ENCODE peak calls at places on chromosomes 2 and 18, in nine cellular contexts. One of them, this sample, is unnamed.

GRCh38 chr18:11808001-11808855 is 43.0 kb upstream of the CHMP1B start:
- DNase-seq in gastrocnemius medialis: no peak
- DNase-seq in Peyer's patch: no peak
- DNase-seq in heart right ventricle: no peak
- DNase-seq in foreskin keratinocyte: peak
- DNase-seq in H9: peak
- DNase-seq in A549: peak
- DNase-seq in astrocyte: peak
- DNase-seq in breast epithelium: no peak
- DNase-seq in this sample: no peak

GRCh38 chr2:145764631-145765030 is 1244.7 kb upstream of the ZEB2 start:
- DNase-seq in gastrocnemius medialis: peak
- DNase-seq in Peyer's patch: no peak
- DNase-seq in heart right ventricle: peak
- DNase-seq in foreskin keratinocyte: no peak
- DNase-seq in H9: no peak
- DNase-seq in A549: no peak
- DNase-seq in astrocyte: no peak
- DNase-seq in breast epithelium: no peak
- DNase-seq in this sample: no peak

GRCh38 chr18:22057908-22058527 is 111.4 kb upstream of the GATA6 start:
- DNase-seq in gastrocnemius medialis: no peak
- DNase-seq in Peyer's patch: no peak
- DNase-seq in heart right ventricle: no peak
- DNase-seq in foreskin keratinocyte: no peak
- DNase-seq in H9: no peak
- DNase-seq in A549: no peak
- DNase-seq in astrocyte: peak
- DNase-seq in breast epithelium: no peak
- DNase-seq in this sample: peak

GRCh38 chr2:151153601-151154000 is 108.1 kb downstream of the RBM43 start:
- DNase-seq in gastrocnemius medialis: no peak
- DNase-seq in Peyer's patch: no peak
- DNase-seq in heart right ventricle: no peak
- DNase-seq in foreskin keratinocyte: peak
- DNase-seq in H9: no peak
- DNase-seq in A549: no peak
- DNase-seq in astrocyte: peak
- DNase-seq in breast epithelium: no peak
- DNase-seq in this sample: no peak

GRCh38 chr2:239858179-239858578 is 167.0 kb downstream of the NDUFA10 start:
- DNase-seq in gastrocnemius medialis: no peak
- DNase-seq in Peyer's patch: no peak
- DNase-seq in heart right ventricle: no peak
- DNase-seq in foreskin keratinocyte: no peak
- DNase-seq in H9: no peak
- DNase-seq in A549: no peak
- DNase-seq in astrocyte: no peak
- DNase-seq in breast epithelium: no peak
- DNase-seq in this sample: no peak

GRCh38 chr2:48292429-48292828 is 237.5 kb upstream of the STON1 start:
- DNase-seq in gastrocnemius medialis: no peak
- DNase-seq in Peyer's patch: no peak
- DNase-seq in heart right ventricle: no peak
- DNase-seq in foreskin keratinocyte: no peak
- DNase-seq in H9: no peak
- DNase-seq in A549: no peak
- DNase-seq in astrocyte: no peak
- DNase-seq in breast epithelium: no peak
- DNase-seq in this sample: no peak

GRCh38 chr2:108612514-108613183 is 78.4 kb downstream of the LIMS1 start:
- DNase-seq in gastrocnemius medialis: no peak
- DNase-seq in Peyer's patch: no peak
- DNase-seq in heart right ventricle: no peak
- DNase-seq in foreskin keratinocyte: peak
- DNase-seq in H9: no peak
- DNase-seq in A549: no peak
- DNase-seq in astrocyte: no peak
- DNase-seq in breast epithelium: no peak
- DNase-seq in this sample: peak

GRCh38 chr2:147232225-147232669 is 612.6 kb upstream of the ACVR2A start:
- DNase-seq in gastrocnemius medialis: peak
- DNase-seq in Peyer's patch: no peak
- DNase-seq in heart right ventricle: no peak
- DNase-seq in foreskin keratinocyte: no peak
- DNase-seq in H9: no peak
- DNase-seq in A549: no peak
- DNase-seq in astrocyte: no peak
- DNase-seq in breast epithelium: no peak
- DNase-seq in this sample: no peak

GRCh38 chr2:85179541-85179940 is 46.3 kb downstream of the TCF7L1 start:
- DNase-seq in gastrocnemius medialis: no peak
- DNase-seq in Peyer's patch: peak
- DNase-seq in heart right ventricle: no peak
- DNase-seq in foreskin keratinocyte: no peak
- DNase-seq in H9: no peak
- DNase-seq in A549: no peak
- DNase-seq in astrocyte: no peak
- DNase-seq in breast epithelium: no peak
- DNase-seq in this sample: no peak

GRCh38 chr2:85180322-85181092 is 47.3 kb downstream of the TCF7L1 start:
- DNase-seq in gastrocnemius medialis: no peak
- DNase-seq in Peyer's patch: peak
- DNase-seq in heart right ventricle: no peak
- DNase-seq in foreskin keratinocyte: no peak
- DNase-seq in H9: no peak
- DNase-seq in A549: no peak
- DNase-seq in astrocyte: no peak
- DNase-seq in breast epithelium: no peak
- DNase-seq in this sample: no peak

GRCh38 chr2:85181844-85182456 is 48.8 kb downstream of the TCF7L1 start:
- DNase-seq in gastrocnemius medialis: no peak
- DNase-seq in Peyer's patch: peak
- DNase-seq in heart right ventricle: no peak
- DNase-seq in foreskin keratinocyte: no peak
- DNase-seq in H9: no peak
- DNase-seq in A549: no peak
- DNase-seq in astrocyte: no peak
- DNase-seq in breast epithelium: no peak
- DNase-seq in this sample: no peak

GRCh38 chr2:85183078-85183477 is 49.9 kb downstream of the TCF7L1 start:
- DNase-seq in gastrocnemius medialis: no peak
- DNase-seq in Peyer's patch: no peak
- DNase-seq in heart right ventricle: no peak
- DNase-seq in foreskin keratinocyte: no peak
- DNase-seq in H9: no peak
- DNase-seq in A549: no peak
- DNase-seq in astrocyte: no peak
- DNase-seq in breast epithelium: no peak
- DNase-seq in this sample: no peak

DNA sequence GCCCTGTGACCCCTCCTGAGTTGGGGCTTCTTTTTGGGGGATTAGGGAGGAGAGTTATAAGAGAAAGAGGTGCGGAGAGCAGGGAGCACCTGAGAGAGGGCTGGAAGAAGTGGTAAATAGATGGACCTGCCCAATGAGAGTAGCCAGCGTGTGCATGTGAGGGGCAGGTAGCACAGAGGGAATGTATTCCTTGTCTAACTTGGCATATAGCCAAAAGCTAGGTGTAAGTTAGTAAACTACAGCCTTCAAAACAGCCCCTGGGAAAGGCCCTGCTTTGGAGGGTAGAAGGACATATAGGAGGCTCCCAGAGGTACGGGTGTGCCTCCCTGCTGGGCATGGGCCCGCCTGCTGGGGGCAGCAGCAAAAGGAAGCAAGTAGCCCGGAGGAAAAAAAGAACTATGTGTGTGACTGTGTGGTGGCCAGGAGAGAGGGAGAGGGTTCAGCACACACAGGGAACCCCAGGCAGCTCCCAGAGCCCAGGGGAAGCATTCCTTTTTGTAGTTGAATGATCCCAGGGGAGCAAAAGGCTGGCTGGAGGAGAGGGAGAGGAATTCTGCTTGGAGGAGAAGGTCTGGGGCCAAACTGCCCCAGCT is 48.0 kb downstream of the TCF7L1 start:
- DNase-seq in gastrocnemius medialis: no peak
- DNase-seq in Peyer's patch: peak
- DNase-seq in heart right ventricle: no peak
- DNase-seq in foreskin keratinocyte: no peak
- DNase-seq in H9: no peak
- DNase-seq in A549: no peak
- DNase-seq in astrocyte: no peak
- DNase-seq in breast epithelium: no peak
- DNase-seq in this sample: no peak
- TF ChIP-seq CTCF in gastrocnemius medialis: peak
- TF ChIP-seq CTCF in Peyer's patch: no peak
- TF ChIP-seq CTCF in heart right ventricle: peak
- TF ChIP-seq CTCF in foreskin keratinocyte: peak
- TF ChIP-seq CTCF in H9: peak
- TF ChIP-seq CTCF in A549: no peak
- TF ChIP-seq CTCF in astrocyte: no peak
- TF ChIP-seq CTCF in breast epithelium: no peak
- TF ChIP-seq CTCF in this sample: no peak

DNA sequence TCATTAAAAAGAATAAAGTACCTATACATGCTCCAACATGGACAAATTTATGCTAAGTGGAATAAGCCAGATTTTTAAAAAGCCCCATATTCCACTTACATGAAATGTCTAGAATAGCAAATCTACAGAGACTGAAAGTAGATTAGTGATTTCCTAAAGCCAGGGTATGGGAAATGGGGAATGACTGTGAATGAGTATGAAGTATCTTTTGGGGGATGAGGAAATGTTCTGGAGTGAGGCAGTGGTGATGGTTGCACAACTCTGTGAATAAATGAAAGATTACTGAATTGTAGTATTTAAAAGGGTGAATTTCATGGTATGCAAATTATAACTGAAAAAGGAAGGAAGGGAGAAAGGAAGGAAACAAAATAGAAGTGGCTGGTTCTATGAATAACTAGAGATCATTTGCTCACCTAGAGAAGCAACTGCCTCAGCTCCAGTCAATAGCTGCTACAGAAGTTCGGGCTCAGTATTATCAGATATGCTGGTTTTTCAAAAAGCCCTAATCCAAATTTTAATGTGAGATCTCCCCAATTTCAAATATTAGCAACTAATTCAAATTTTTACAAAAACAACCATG is 39.3 kb downstream of the MAP3K2 start:
- DNase-seq in gastrocnemius medialis: no peak
- DNase-seq in Peyer's patch: no peak
- DNase-seq in heart right ventricle: no peak
- DNase-seq in foreskin keratinocyte: no peak
- DNase-seq in H9: no peak
- DNase-seq in A549: no peak
- DNase-seq in astrocyte: no peak
- DNase-seq in breast epithelium: no peak
- DNase-seq in this sample: no peak
- H3K27ac ChIP-seq in gastrocnemius medialis: no peak
- H3K27ac ChIP-seq in Peyer's patch: no peak
- H3K27ac ChIP-seq in heart right ventricle: no peak
- H3K27ac ChIP-seq in foreskin keratinocyte: no peak
- H3K27ac ChIP-seq in H9: no peak
- H3K27ac ChIP-seq in A549: no peak
- H3K27ac ChIP-seq in astrocyte: no peak
- H3K27ac ChIP-seq in breast epithelium: no peak
- H3K27ac ChIP-seq in this sample: no peak

DNA sequence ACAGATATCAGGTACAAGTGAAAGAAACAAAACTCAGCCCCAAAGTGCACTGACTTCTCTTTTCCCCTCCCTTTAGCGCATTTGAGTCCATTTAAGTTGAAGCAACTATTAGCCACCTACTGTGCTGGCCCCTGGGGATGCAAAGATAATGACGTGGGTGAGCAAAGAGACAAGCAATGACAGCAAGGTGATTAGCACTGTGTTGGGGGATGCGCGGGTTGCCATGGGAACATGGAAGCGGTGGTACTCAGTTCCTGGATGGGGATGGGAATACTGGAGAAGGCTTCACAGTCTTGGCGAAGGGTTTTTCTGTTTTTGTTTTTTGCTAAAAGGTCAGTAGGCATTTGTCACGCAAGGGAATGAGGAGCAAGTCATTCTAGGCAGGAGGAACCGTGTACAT is 205.8 kb downstream of the LDLRAD4 start:
- DNase-seq in gastrocnemius medialis: no peak
- DNase-seq in Peyer's patch: no peak
- DNase-seq in heart right ventricle: no peak
- DNase-seq in foreskin keratinocyte: no peak
- DNase-seq in H9: no peak
- DNase-seq in A549: no peak
- DNase-seq in astrocyte: no peak
- DNase-seq in breast epithelium: no peak
- DNase-seq in this sample: no peak
- TF ChIP-seq CTCF in gastrocnemius medialis: no peak
- TF ChIP-seq CTCF in Peyer's patch: no peak
- TF ChIP-seq CTCF in heart right ventricle: no peak
- TF ChIP-seq CTCF in foreskin keratinocyte: no peak
- TF ChIP-seq CTCF in H9: no peak
- TF ChIP-seq CTCF in A549: no peak
- TF ChIP-seq CTCF in astrocyte: no peak
- TF ChIP-seq CTCF in breast epithelium: no peak
- TF ChIP-seq CTCF in this sample: no peak

GRCh38 chr2:196170202-196170680 is 1.1 kb downstream of the STK17B start:
- DNase-seq in gastrocnemius medialis: peak
- DNase-seq in Peyer's patch: no peak
- DNase-seq in heart right ventricle: no peak
- DNase-seq in foreskin keratinocyte: peak
- DNase-seq in H9: no peak
- DNase-seq in A549: peak
- DNase-seq in astrocyte: peak
- DNase-seq in breast epithelium: no peak
- DNase-seq in this sample: peak

GRCh38 chr2:196170681-196171247 is 614 bp downstream of the STK17B start:
- DNase-seq in gastrocnemius medialis: no peak
- DNase-seq in Peyer's patch: peak
- DNase-seq in heart right ventricle: peak
- DNase-seq in foreskin keratinocyte: no peak
- DNase-seq in H9: peak
- DNase-seq in A549: no peak
- DNase-seq in astrocyte: peak
- DNase-seq in breast epithelium: peak
- DNase-seq in this sample: peak

GRCh38 chr2:196172976-196173375 is 1.6 kb upstream of the STK17B start:
- DNase-seq in gastrocnemius medialis: no peak
- DNase-seq in Peyer's patch: no peak
- DNase-seq in heart right ventricle: no peak
- DNase-seq in foreskin keratinocyte: no peak
- DNase-seq in H9: no peak
- DNase-seq in A549: no peak
- DNase-seq in astrocyte: no peak
- DNase-seq in breast epithelium: no peak
- DNase-seq in this sample: no peak

GRCh38 chr2:196171946-196172345 is 568 bp upstream of the STK17B start:
- DNase-seq in gastrocnemius medialis: no peak
- DNase-seq in Peyer's patch: no peak
- DNase-seq in heart right ventricle: no peak
- DNase-seq in foreskin keratinocyte: peak
- DNase-seq in H9: no peak
- DNase-seq in A549: no peak
- DNase-seq in astrocyte: peak
- DNase-seq in breast epithelium: no peak
- DNase-seq in this sample: no peak

DNA sequence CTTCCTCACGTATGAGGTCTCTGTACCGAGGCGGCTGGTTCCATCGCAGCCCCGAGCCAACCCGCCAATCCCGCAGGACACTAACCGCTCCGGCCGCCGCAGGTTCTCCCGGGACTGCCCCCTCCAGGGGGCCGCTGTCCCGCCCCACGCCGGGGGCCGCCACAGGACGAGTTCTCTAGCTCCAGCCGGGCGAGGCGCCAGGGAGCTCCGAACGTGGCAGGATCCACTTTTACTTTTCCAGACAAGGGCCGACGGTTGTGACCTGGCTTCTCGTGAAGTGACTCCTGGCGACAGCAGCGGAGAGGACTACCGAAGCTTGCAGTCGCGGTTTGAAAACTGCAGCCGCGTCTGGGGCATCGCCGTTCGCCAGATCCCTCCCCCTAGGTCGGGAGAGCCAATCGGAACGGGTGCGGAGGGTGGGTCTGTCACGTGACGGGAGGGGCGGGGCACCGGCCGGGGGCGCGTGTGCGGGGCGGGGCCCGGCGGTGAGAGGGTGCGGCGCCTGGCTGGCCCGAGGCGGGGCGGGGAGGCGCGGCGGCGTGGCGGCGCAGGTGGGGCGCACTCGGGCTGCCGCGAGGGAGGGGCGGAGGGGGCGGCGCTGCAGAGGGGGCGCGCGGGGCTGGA is at the start of gene STK17B:
- DNase-seq in gastrocnemius medialis: peak
- DNase-seq in Peyer's patch: peak
- DNase-seq in heart right ventricle: peak
- DNase-seq in foreskin keratinocyte: peak
- DNase-seq in H9: peak
- DNase-seq in A549: peak
- DNase-seq in astrocyte: peak
- DNase-seq in breast epithelium: peak
- DNase-seq in this sample: peak
- H3K27ac ChIP-seq in gastrocnemius medialis: peak
- H3K27ac ChIP-seq in Peyer's patch: peak
- H3K27ac ChIP-seq in heart right ventricle: peak
- H3K27ac ChIP-seq in foreskin keratinocyte: peak
- H3K27ac ChIP-seq in H9: no peak
- H3K27ac ChIP-seq in A549: peak
- H3K27ac ChIP-seq in astrocyte: peak
- H3K27ac ChIP-seq in breast epithelium: peak
- H3K27ac ChIP-seq in this sample: peak

This sample was measured in stomach.